ENCODE peak calls at places on chromosomes 11 and 22, in eight cellular contexts. O is activated CD4-positive, CD25-positive, alpha-beta regulatory T cell treated with anti-CD3 and anti-CD28 coated beads, Interleukin-2, amount 50 U/mL, for 72 hours; Y is Ammon's horn; U is stimulated activated CD8-positive, alpha-beta memory T cell treated with anti-CD3 and anti-CD28 coated beads, Interleukin-4, amount 100 ng/mL, for 1 hour; V is EL; P is HFFc6; G is epithelial cell of esophagus; K is activated CD4-positive, alpha-beta T cell treated with anti-CD3 and anti-CD28 coated beads for 24 hours. R is an unnamed sample.

GRCh38 chr11:100682247-100682969 is 4.7 kb upstream of the ARHGAP42 start:
- DNase-seq in G (no peak), Y (peak; percentile 33), K (no peak), V (peak; percentile 37), O (no peak), P (peak; percentile 28), U (no peak), R (no peak)

GRCh38 chr22:40051322-40051721 is 56.6 kb downstream of the FAM83F start:
- DNase-seq in P (no peak), O (no peak), V (no peak), G (no peak), Y (peak; percentile 34), U (no peak), K (no peak), R (no peak)

GRCh38 chr11:91220476-91221202 is 997.8 kb upstream of the CHORDC1 start:
- DNase-seq in Y (no peak), G (peak; percentile 95), V (peak; percentile 34), U (no peak), P (no peak), K (no peak), O (no peak), R (no peak)

GRCh38 chr11:3171931-3172560 is 6.9 kb upstream of the OSBPL5 start:
- DNase-seq in G (no peak), O (no peak), K (no peak), U (no peak), P (no peak), Y (no peak), V (no peak), R (no peak)

GRCh38 chr11:30017467-30017895 is 651 bp upstream of the KCNA4 start:
- DNase-seq in O (no peak), Y (no peak), V (no peak), U (no peak), G (no peak), P (no peak), K (no peak), R (no peak)

GRCh38 chr11:35282226-35282882 is 137.0 kb downstream of the SLC1A2 start:
- DNase-seq in V (peak; percentile 77), G (peak; percentile 50), O (no peak), U (no peak), Y (no peak), K (no peak), P (peak; percentile 64), R (no peak)

GRCh38 chr11:106187860-106188456 is 110.5 kb downstream of the AASDHPPT start:
- DNase-seq in P (no peak), K (no peak), O (no peak), G (no peak), Y (no peak), U (no peak), V (no peak), R (no peak)

GRCh38 chr11:20000393-20001134 is 159.7 kb downstream of the DBX1 start:
- DNase-seq in G (no peak), K (no peak), O (no peak), Y (peak; percentile 72), P (no peak), V (no peak), U (no peak), R (no peak)

GRCh38 chr11:130782361-130783221 is 133.7 kb downstream of the SNX19 start:
- DNase-seq in O (no peak), G (no peak), P (peak; percentile 51), K (no peak), V (peak; percentile 76), U (no peak), Y (no peak), R (no peak)

GRCh38 chr11:122895591-122895990 is 13.0 kb downstream of the JHY start:
- DNase-seq in O (no peak), V (no peak), Y (no peak), U (no peak), P (no peak), G (no peak), K (no peak), R (peak; percentile 84)

GRCh38 chr11:617912-618682 is 2.3 kb upstream of the IRF7 start:
- DNase-seq in O (no peak), P (no peak), K (no peak), U (no peak), Y (no peak), V (no peak), G (no peak), R (no peak)

GRCh38 chr11:82978422-82979099 is 77.0 kb downstream of the DDIAS start:
- DNase-seq in G (peak; percentile 67), U (no peak), P (peak; percentile 74), V (peak; percentile 85), Y (no peak), O (no peak), K (no peak), R (no peak)

GRCh38 chr11:116715383-116715782 is 57.4 kb downstream of the BUD13 start:
- DNase-seq in Y (no peak), V (no peak), U (no peak), K (no peak), P (no peak), O (no peak), G (no peak), R (no peak)

GRCh38 chr22:49132009-49132408 is 695.7 kb downstream of the BRD1 start:
- DNase-seq in O (no peak), V (no peak), P (no peak), G (no peak), K (no peak), Y (no peak), U (no peak), R (no peak)

GRCh38 chr22:36565686-36566085 is 36.7 kb upstream of the EIF3D start:
- DNase-seq in Y (no peak), K (no peak), V (peak; percentile 17), G (peak; percentile 55), P (no peak), U (no peak), O (no peak), R (no peak)

GRCh38 chr11:133974836-133975235 is 18.1 kb upstream of the IGSF9B start:
- DNase-seq in P (no peak), O (no peak), G (no peak), V (no peak), Y (no peak), K (no peak), U (no peak), R (no peak)

GRCh38 chr22:38935023-38935422 is 22.4 kb upstream of the APOBEC3A start:
- DNase-seq in G (peak; percentile 83), U (no peak), P (no peak), V (no peak), Y (no peak), O (no peak), K (no peak), R (peak; percentile 95)

GRCh38 chr22:44684506-44685383 is 17.3 kb upstream of the PRR5 start:
- DNase-seq in Y (peak; percentile 75), K (peak; percentile 77), G (peak; percentile 90), V (peak; percentile 99), P (peak; percentile 92), O (peak; percentile 81), U (peak; percentile 69), R (no peak)

GRCh38 chr11:44032304-44033085 is 15.3 kb upstream of the ACCSL start:
- DNase-seq in U (no peak), Y (peak; percentile 63), K (no peak), V (peak; percentile 33), P (peak; percentile 62), O (no peak), G (peak; percentile 26), R (no peak)

GRCh38 chr11:131796089-131796488 is 425.7 kb downstream of the NTM start:
- DNase-seq in P (no peak), G (no peak), K (no peak), U (no peak), Y (no peak), V (no peak), O (no peak), R (no peak)

GRCh38 chr11:14423633-14424032 is 64.7 kb upstream of the RRAS2 start:
- DNase-seq in K (no peak), Y (no peak), G (no peak), P (peak; percentile 36), V (peak; percentile 85), U (no peak), O (no peak), R (no peak)